ENCODE peak calls at places on chromosomes 2 and 18, in five cellular contexts. C is HCT116, Y is HepG2, U is K562, G is GM12878. D is an unnamed sample.

GRCh38 chr18:48829443-48830149 is 121.2 kb downstream of the SMAD7 start:
- DNase-seq in Y (no peak), U (no peak), G (no peak), C (no peak), D (peak)

GRCh38 chr18:35408843-35409261 is 31.7 kb upstream of the ZNF396 start:
- DNase-seq in U (no peak), Y (peak), G (no peak), C (no peak), D (no peak)

GRCh38 chr18:44941519-44941918 is 260.8 kb downstream of the SETBP1 start:
- DNase-seq in Y (no peak), C (no peak), G (no peak), U (no peak), D (no peak)

GRCh38 chr18:31792580-31792911 is 31.9 kb upstream of the SLC25A52 start:
- DNase-seq in G (no peak), C (no peak), U (no peak), Y (peak), D (no peak)

GRCh38 chr2:108575132-108575966 is 41.1 kb downstream of the LIMS1 start:
- DNase-seq in G (peak), Y (no peak), U (no peak), C (no peak), D (no peak)

GRCh38 chr2:24456610-24457556 is 34.2 kb upstream of the NCOA1 start:
- DNase-seq in G (no peak), C (peak), U (peak), Y (no peak), D (no peak)

GRCh38 chr2:74529357-74530238 is at the start of the genes AUP1 and HTRA2:
- DNase-seq in Y (peak), G (peak), U (peak), C (peak), D (peak)

GRCh38 chr2:24970483-24971299 is 1.1 kb downstream of the DNAJC27 start:
- DNase-seq in U (no peak), Y (peak), C (no peak), G (no peak), D (no peak)

GRCh38 chr2:198116652-198117175 is 312.3 kb downstream of the PLCL1 start:
- DNase-seq in Y (no peak), G (no peak), U (no peak), C (no peak), D (no peak)

GRCh38 chr2:142877265-142877756 is at the start of gene KYNU:
- DNase-seq in Y (peak), U (no peak), C (no peak), G (no peak), D (no peak)

GRCh38 chr2:174784316-174784715 is 20.0 kb upstream of the CHRNA1 start:
- DNase-seq in Y (no peak), U (no peak), C (no peak), G (no peak), D (no peak)

GRCh38 chr2:174787485-174788205 is 23.4 kb upstream of the CHRNA1 start:
- DNase-seq in C (no peak), G (no peak), Y (peak), U (no peak), D (peak)

GRCh38 chr2:174785481-174785880 is 21.2 kb upstream of the CHRNA1 start:
- DNase-seq in U (no peak), G (no peak), Y (no peak), C (no peak), D (no peak)

GRCh38 chr2:174784909-174785308 is 20.6 kb upstream of the CHRNA1 start:
- DNase-seq in C (no peak), Y (no peak), U (no peak), G (no peak), D (no peak)

GRCh38 chr2:174786066-174786725 is 21.9 kb upstream of the CHRNA1 start:
- DNase-seq in G (no peak), U (no peak), Y (no peak), C (no peak), D (no peak)
- H2AFZ ChIP-seq in G (no peak), U (no peak), Y (no peak), C (no peak), D (no peak)

GRCh38 chr2:134324942-134325341 is 71.1 kb downstream of the MGAT5 start:
- DNase-seq in Y (no peak), C (no peak), G (peak), U (no peak), D (no peak)

GRCh38 chr2:134325696-134326095 is 71.8 kb downstream of the MGAT5 start:
- DNase-seq in G (no peak), Y (no peak), U (no peak), C (no peak), D (no peak)

GRCh38 chr2:134331081-134331480 is 77.2 kb downstream of the MGAT5 start:
- DNase-seq in C (no peak), G (no peak), U (no peak), Y (no peak), D (no peak)

GRCh38 chr2:134323777-134324176 is 69.9 kb downstream of the MGAT5 start:
- DNase-seq in G (no peak), U (no peak), C (no peak), Y (no peak), D (no peak)

GRCh38 chr2:134327367-134327766 is 73.5 kb downstream of the MGAT5 start:
- DNase-seq in U (no peak), G (no peak), C (no peak), Y (no peak), D (no peak)
- TF ChIP-seq SRF in U (no peak), G (no peak), C (no peak), Y (no peak), D (no peak)

GRCh38 chr2:130251520-130251864 is 53.3 kb upstream of the TUBA3E start:
- DNase-seq in Y (no peak), C (no peak), U (no peak), G (no peak), D (no peak)

GRCh38 chr2:130251865-130252620 is 53.8 kb upstream of the TUBA3E start:
- DNase-seq in C (no peak), G (no peak), U (no peak), Y (no peak), D (no peak)

GRCh38 chr2:130252880-130253645 is 54.8 kb upstream of the TUBA3E start:
- DNase-seq in C (no peak), U (no peak), Y (no peak), G (no peak), D (no peak)
- H3K9ac ChIP-seq in C (no peak), U (no peak), Y (no peak), G (no peak), D (no peak)

GRCh38 chr2:182605166-182605565 is 110.9 kb upstream of the DNAJC10 start:
- DNase-seq in Y (no peak), C (no peak), G (no peak), U (no peak), D (no peak)

GRCh38 chr2:182610231-182610630 is 105.8 kb upstream of the DNAJC10 start:
- DNase-seq in C (no peak), G (no peak), Y (no peak), U (no peak), D (no peak)

GRCh38 chr2:182606728-182607681 is 109.1 kb upstream of the DNAJC10 start:
- DNase-seq in Y (no peak), C (no peak), G (peak), U (no peak), D (no peak)

GRCh38 chr2:182611009-182611408 is 105.0 kb upstream of the DNAJC10 start:
- DNase-seq in G (no peak), C (no peak), Y (no peak), U (no peak), D (peak)

DNA sequence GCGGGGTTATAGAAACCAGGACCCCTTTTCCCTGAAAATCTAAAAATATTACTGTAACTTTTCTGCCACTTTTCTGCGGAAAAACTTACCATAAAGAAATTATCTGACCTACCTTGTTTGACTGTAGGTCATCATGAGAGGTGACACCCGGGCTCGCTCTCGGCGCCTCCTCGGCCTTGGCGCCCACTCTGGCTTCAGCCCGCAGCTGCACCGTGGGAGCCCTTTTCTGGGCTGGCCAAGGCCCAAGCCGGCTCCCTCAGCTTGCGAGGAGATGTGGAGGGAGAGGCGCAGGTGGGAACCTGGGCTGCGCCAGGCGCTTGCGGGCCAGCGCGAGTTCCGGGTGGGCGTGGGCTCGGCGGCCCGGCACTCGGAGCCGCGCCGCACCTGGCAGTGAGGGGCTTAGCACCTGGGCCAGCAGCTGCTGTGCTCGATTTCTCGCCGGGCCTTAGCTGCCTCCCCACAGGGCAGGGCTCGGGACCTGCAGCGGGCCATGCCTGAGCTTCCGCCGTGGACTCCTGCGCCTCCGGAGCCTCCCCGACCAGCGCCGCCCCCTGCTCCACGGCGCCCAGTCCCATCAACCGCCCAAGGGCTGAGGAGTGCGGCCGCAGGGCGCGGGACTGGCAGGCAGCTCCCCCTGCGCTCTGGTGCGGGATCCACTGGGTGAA is 107.7 kb upstream of the DNAJC10 start:
- DNase-seq in C (no peak), G (no peak), U (no peak), Y (no peak), D (no peak)
- H2AFZ ChIP-seq in C (no peak), G (no peak), U (peak), Y (no peak), D (no peak)

GRCh38 chr2:199739413-199740110 is 111.4 kb downstream of the FTCDNL1 start:
- DNase-seq in U (peak), Y (peak), C (peak), G (no peak), D (peak)
- TF ChIP-seq SRF in U (no peak), Y (no peak), C (no peak), G (no peak), D (no peak)